ENCODE peak calls at places on chromosomes 12 and 14, in five cellular contexts. R, G, L, W and O are unnamed samples. For H3K9me2, the result is how much of the 10 kb centered on the place peaks cover.

GRCh38 chr14:40694026-40694425 is 912.6 kb upstream of the LRFN5 start:
- DNase-seq in G (no peak), W (peak), L (no peak), R (no peak), O (no peak)

GRCh38 chr12:49288412-49288853 is 6.5 kb upstream of the PRPH start:
- DNase-seq in G (peak), R (peak), L (peak), W (peak), O (peak)

GRCh38 chr12:58745348-58746125 is 174.8 kb downstream of the LRIG3 start:
- DNase-seq in W (peak), G (peak), L (no peak), R (no peak), O (no peak)

GRCh38 chr12:94994312-94994711 is 9.2 kb downstream of the NDUFA12 start:
- DNase-seq in R (no peak), W (peak), G (peak), L (peak), O (peak)

GRCh38 chr12:84763112-84763511 is 149.5 kb downstream of the SLC6A15 start:
- DNase-seq in L (no peak), W (peak), R (no peak), G (no peak), O (no peak)

GRCh38 chr12:14239935-14240872 is 125.3 kb upstream of the ATF7IP start:
- DNase-seq in L (no peak), G (peak), W (no peak), R (peak), O (peak)

GRCh38 chr12:49674318-49674985 is 32.8 kb downstream of the FMNL3 start:
- DNase-seq in L (no peak), G (no peak), R (no peak), W (peak), O (no peak)

GRCh38 chr12:40917561-40917960 is 225.3 kb downstream of the CNTN1 start:
- DNase-seq in L (no peak), W (no peak), R (no peak), G (peak), O (no peak)

GRCh38 chr14:45891417-45892080 is 638.5 kb upstream of the MIS18BP1 start:
- DNase-seq in R (no peak), G (peak), W (no peak), L (no peak), O (peak)

GRCh38 chr12:779745-780734 is 27.7 kb downstream of the WNK1 start:
- DNase-seq in R (no peak), G (peak), L (no peak), W (peak), O (no peak)

GRCh38 chr12:53870122-53870521 is 68.5 kb upstream of the HOXC13 start:
- DNase-seq in W (no peak), L (no peak), R (no peak), G (no peak), O (no peak)

GRCh38 chr14:90301580-90302181 is 30.1 kb downstream of the NRDE2 start:
- DNase-seq in G (peak), L (no peak), R (no peak), W (peak), O (peak)

GRCh38 chr12:8779862-8780261 is 42.6 kb upstream of the A2ML1 start:
- DNase-seq in G (peak), R (no peak), W (no peak), L (no peak), O (no peak)

GRCh38 chr12:16189849-16190248 is 87.6 kb downstream of the SLC15A5 start:
- DNase-seq in L (no peak), R (peak), G (peak), W (peak), O (peak)

GRCh38 chr14:99581371-99581770 is 22.6 kb downstream of the CCDC85C start:
- DNase-seq in R (no peak), W (no peak), L (no peak), G (no peak), O (no peak)
- H3K4me2 ChIP-seq in R (no peak), W (no peak), L (peak), G (peak), O (no peak)

GRCh38 chr14:42624980-42625761 is 1018.5 kb downstream of the LRFN5 start:
- DNase-seq in G (no peak), W (no peak), L (no peak), R (no peak), O (no peak)
- H3K9me2 ChIP-seq in G (under half), W (under half), L (under half), R (under half), O (under half)

GRCh38 chr14:74259513-74259912 is 20.3 kb downstream of the VSX2 start:
- DNase-seq in G (no peak), R (no peak), L (no peak), W (no peak), O (no peak)

GRCh38 chr14:74257078-74257987 is 18.1 kb downstream of the VSX2 start:
- DNase-seq in R (peak), G (peak), L (no peak), W (peak), O (peak)

GRCh38 chr14:74260525-74261233 is 21.4 kb downstream of the VSX2 start:
- DNase-seq in L (no peak), G (no peak), W (no peak), R (no peak), O (no peak)

GRCh38 chr14:74258705-74259035 is 19.4 kb downstream of the VSX2 start:
- DNase-seq in G (no peak), R (no peak), L (no peak), W (no peak), O (no peak)

DNA sequence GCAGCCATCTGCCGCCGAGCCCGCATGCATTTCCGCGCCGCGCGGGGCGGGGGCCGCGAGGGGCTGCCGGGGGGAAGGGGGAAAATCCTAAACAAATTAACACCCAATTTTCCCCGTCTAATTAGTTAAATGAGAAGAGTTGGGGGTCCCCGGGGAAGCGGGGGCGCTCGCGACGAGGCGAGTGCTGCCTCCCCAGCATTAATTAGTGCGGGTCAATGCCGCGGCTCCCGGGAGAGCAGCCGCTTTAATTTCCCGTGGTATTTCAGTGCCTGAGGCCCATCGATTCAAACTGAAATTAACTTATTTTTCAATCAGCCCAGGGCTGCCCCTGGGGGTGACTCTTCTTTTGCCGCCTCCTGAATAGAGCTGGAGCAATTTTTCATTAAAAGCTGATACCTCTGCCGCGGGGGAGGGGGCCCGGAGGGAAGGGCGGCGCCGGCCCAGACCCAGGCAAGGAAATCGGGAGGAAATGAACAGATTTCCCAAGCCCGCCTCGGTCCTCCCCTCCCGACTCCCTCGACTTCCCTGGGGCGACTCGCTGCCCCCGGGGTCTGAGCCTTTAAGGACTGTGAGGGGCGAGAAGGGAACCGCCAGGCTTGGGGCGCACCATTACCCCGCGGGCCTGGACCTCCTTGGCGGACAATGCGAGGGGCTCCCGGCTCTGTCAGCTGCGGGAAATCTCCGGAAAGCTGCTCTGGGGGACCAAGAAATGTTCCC is 18.9 kb downstream of the VSX2 start:
- DNase-seq in R (no peak), W (peak), G (no peak), L (no peak), O (no peak)
- TF ChIP-seq EZH2phosphoT487 in R (no peak), W (peak), G (no peak), L (no peak), O (peak)

GRCh38 chr14:68669101-68669500 is 123.8 kb downstream of the ZFP36L1 start:
- DNase-seq in L (no peak), W (no peak), G (peak), R (no peak), O (no peak)

GRCh38 chr14:68668531-68668930 is 124.3 kb downstream of the ZFP36L1 start:
- DNase-seq in W (no peak), R (no peak), G (no peak), L (no peak), O (no peak)

GRCh38 chr14:68670344-68670725 is 122.5 kb downstream of the ZFP36L1 start:
- DNase-seq in W (no peak), R (no peak), L (no peak), G (no peak), O (no peak)

GRCh38 chr14:68668028-68668427 is 124.8 kb downstream of the ZFP36L1 start:
- DNase-seq in L (no peak), G (no peak), R (no peak), W (no peak), O (no peak)

DNA sequence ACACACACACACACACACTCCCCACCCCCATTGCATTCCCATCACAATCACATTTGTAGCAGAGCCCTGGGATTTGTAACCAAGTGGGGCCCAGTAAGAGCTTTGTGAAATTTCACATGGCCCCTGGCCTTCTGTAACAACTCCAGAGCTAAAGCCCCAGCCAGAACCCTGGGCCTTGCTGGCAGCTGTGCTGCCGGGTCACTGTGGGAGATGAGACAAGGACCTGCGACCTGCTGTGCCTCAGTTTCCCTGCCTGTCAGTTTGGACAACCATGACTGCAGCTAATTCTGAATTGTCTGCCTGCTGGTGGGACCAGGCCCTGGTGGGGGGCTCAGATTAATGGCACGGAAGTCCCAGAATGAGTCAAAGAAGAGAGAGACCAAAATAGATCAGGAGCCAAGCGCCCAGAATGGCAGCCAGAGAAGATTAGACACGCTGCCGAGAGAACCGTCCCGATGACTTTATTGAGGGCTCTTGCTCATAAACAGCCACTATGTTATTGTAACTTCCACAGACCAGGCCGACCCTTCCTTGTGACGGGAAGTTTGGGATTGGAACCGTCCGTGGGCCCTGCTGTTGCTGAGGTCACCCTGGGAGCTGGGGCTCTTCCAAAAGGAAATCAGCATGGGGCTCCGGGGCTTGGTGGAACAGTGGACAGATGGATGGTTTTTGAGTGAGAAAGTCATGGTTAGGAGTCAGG is 123.1 kb downstream of the ZFP36L1 start:
- DNase-seq in W (peak), G (no peak), R (no peak), L (no peak), O (no peak)
- H3K4me2 ChIP-seq in W (no peak), G (no peak), R (no peak), L (no peak), O (no peak)

DNA sequence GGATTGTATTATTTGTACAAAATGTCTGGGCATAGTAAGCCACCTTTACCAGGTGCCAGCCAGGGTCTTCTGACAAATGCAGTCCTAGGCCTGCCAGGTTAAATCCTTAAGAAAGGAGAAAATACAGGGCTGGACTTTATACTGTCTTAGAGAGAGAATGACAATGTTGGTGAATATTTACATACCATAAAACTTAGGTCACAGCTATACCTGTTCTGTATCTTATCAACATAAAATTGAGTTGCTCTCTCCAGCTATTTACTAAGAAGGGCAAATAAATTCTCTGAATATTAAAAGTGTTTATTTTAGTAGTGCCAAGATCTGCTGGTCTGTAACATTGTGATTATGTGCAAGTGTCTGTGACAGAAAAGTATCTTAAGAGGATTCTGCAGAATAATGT is 971.1 kb downstream of the AACS start:
- DNase-seq in R (no peak), L (no peak), W (no peak), G (no peak), O (peak)
- H3K9me2 ChIP-seq in R (under half), L (under half), W (under half), G (under half), O (under half)

GRCh38 chr12:110168732-110169455 is 44.7 kb downstream of the IFT81 start:
- DNase-seq in R (no peak), L (no peak), G (no peak), W (no peak), O (no peak)
- TF ChIP-seq EZH2phosphoT487 in R (no peak), L (no peak), G (no peak), W (no peak), O (no peak)

DNA sequence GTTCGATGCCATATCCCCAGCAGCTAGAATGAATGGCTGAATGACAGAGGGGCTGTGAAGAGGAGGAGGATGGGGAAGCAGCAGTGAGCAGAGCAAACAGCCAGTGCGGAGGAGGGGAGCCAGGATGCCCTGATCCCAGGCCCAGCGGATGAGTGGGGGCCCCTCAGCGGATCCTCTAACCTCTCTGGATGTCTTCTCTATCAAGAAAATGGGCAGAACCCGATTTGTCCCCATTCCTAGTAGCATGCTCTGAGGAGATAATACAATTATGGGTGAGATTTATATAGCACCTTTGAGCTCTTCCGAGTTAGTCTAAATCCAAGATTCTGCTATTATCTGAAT is 30.0 kb upstream of the RPLP0 start:
- DNase-seq in R (no peak), G (no peak), L (no peak), W (no peak), O (no peak)
- H3K4me2 ChIP-seq in R (no peak), G (peak), L (peak), W (peak), O (peak)

GRCh38 chr14:98462908-98463307 is 809.1 kb downstream of the BCL11B start:
- DNase-seq in R (no peak), W (no peak), G (no peak), L (no peak), O (no peak)

DNA sequence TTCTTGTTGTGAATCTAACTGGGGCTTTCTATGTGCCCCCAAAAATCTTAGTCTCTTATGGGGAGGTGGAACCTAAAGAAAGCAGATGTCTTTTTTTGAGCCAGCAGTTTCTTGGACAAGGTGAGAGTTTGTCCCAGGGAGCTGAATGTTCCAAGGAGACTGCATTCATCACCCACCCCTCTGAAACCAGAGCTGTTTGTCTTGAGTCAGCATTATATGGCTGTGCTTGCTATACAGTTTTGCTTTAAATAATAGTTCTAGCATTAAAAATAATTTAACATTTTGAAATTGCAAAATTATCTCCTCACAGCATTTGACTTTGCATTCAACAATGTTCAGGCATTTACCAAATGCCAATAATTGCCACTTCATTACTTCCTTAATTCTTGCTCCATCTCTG is 813.3 kb downstream of the BCL11B start:
- DNase-seq in L (no peak), G (no peak), R (no peak), W (no peak), O (no peak)
- H3K9me2 ChIP-seq in L (under half), G (under half), R (under half), W (under half), O (under half)

GRCh38 chr14:27528328-27528727 is 930.5 kb upstream of the NOVA1 start:
- DNase-seq in W (peak), L (no peak), R (peak), G (peak), O (peak)
- TF ChIP-seq EZH2phosphoT487 in W (no peak), L (no peak), R (no peak), G (no peak), O (no peak)

GRCh38 chr14:26995301-26995700 is 397.5 kb upstream of the NOVA1 start:
- DNase-seq in W (no peak), G (no peak), R (no peak), L (no peak), O (no peak)

GRCh38 chr14:26993541-26993940 is 395.7 kb upstream of the NOVA1 start:
- DNase-seq in G (peak), W (peak), L (no peak), R (no peak), O (no peak)

GRCh38 chr14:26987734-26988363 is 390.0 kb upstream of the NOVA1 start:
- DNase-seq in L (no peak), R (peak), W (no peak), G (no peak), O (no peak)

GRCh38 chr14:26992403-26993115 is 394.7 kb upstream of the NOVA1 start:
- DNase-seq in R (no peak), W (no peak), G (peak), L (no peak), O (no peak)
- H3K4me2 ChIP-seq in R (no peak), W (no peak), G (no peak), L (no peak), O (no peak)